ENCODE peak calls at places on chromosomes 6 and 20, in eight cellular contexts. M is Karpas-422, U is ACHN, D is fibroblast of pulmonary artery, W is lung, Q is amniotic stem cell, N is hypothalamus, V is GM04503. J is an unnamed sample.
A peak's percentile ranks its signal among the peaks of the same experiment; 100 is the strongest.

GRCh38 chr6:46042355-46042999 is 26.8 kb upstream of the CLIC5 start:
- DNase-seq in M (peak; percentile 76), U (peak; percentile 50), D (peak; percentile 52), W (no peak), Q (no peak), N (no peak), V (peak; percentile 7), J (no peak)

GRCh38 chr20:32521780-32522524 is 63.2 kb downstream of the NOL4L start:
- DNase-seq in M (peak; percentile 71), U (peak; percentile 52), D (peak; percentile 67), W (peak; percentile 68), Q (no peak), N (peak; percentile 35), V (no peak), J (no peak)

GRCh38 chr6:129663531-129663930 is 46.4 kb downstream of the ARHGAP18 start:
- DNase-seq in M (no peak), U (no peak), D (no peak), W (no peak), Q (no peak), N (no peak), V (no peak), J (no peak)

GRCh38 chr20:2747676-2748235 is 52.7 kb downstream of the CPXM1 start:
- DNase-seq in M (peak; percentile 72), U (no peak), D (no peak), W (no peak), Q (no peak), N (no peak), V (no peak), J (no peak)

GRCh38 chr20:47466704-47467459 is 34.8 kb upstream of the NCOA3 start:
- DNase-seq in M (peak; percentile 38), U (no peak), D (no peak), W (no peak), Q (no peak), N (no peak), V (no peak), J (no peak)

GRCh38 chr20:47905628-47906487 is 120.6 kb upstream of the SULF2 start:
- DNase-seq in M (no peak), U (no peak), D (no peak), W (no peak), Q (no peak), N (no peak), V (no peak), J (no peak)

GRCh38 chr6:142605922-142606321 is 304.1 kb downstream of the ADGRG6 start:
- DNase-seq in M (no peak), U (no peak), D (peak; percentile 47), W (no peak), Q (no peak), N (no peak), V (peak; percentile 19), J (peak; percentile 38)

GRCh38 chr6:42771741-42772100 is 10.1 kb upstream of the BICRAL start:
- DNase-seq in M (peak; percentile 78), U (no peak), D (no peak), W (no peak), Q (no peak), N (no peak), V (no peak), J (no peak)

GRCh38 chr20:40287683-40288082 is 401.4 kb downstream of the MAFB start:
- DNase-seq in M (no peak), U (no peak), D (no peak), W (no peak), Q (no peak), N (no peak), V (no peak), J (no peak)

GRCh38 chr6:85705220-85705619 is 62.5 kb upstream of the SYNCRIP start:
- DNase-seq in M (no peak), U (no peak), D (no peak), W (no peak), Q (no peak), N (no peak), V (no peak), J (no peak)

GRCh38 chr6:151018911-151019795 is 153.7 kb downstream of the MTHFD1L start:
- DNase-seq in M (no peak), U (no peak), D (no peak), W (no peak), Q (no peak), N (no peak), V (no peak), J (no peak)

GRCh38 chr20:20407891-20408805 is 40.2 kb downstream of the INSM1 start:
- DNase-seq in M (peak; percentile 43), U (no peak), D (peak; percentile 9), W (no peak), Q (no peak), N (no peak), V (no peak), J (no peak)

GRCh38 chr6:150087336-150087735 is 18.4 kb upstream of the ULBP3 start:
- DNase-seq in M (no peak), U (no peak), D (no peak), W (no peak), Q (no peak), N (no peak), V (no peak), J (no peak)

GRCh38 chr6:12472601-12473038 is 182.5 kb downstream of the EDN1 start:
- DNase-seq in M (no peak), U (no peak), D (peak; percentile 58), W (peak; percentile 73), Q (no peak), N (no peak), V (no peak), J (no peak)

GRCh38 chr6:125140808-125141207 is 12.8 kb upstream of the TPD52L1 start:
- DNase-seq in M (no peak), U (no peak), D (peak; percentile 28), W (no peak), Q (no peak), N (no peak), V (no peak), J (peak; percentile 51)

GRCh38 chr20:64048402-64049044 is 916 bp downstream of the SOX18 start:
- DNase-seq in M (no peak), U (no peak), D (no peak), W (no peak), Q (no peak), N (no peak), V (no peak), J (no peak)

GRCh38 chr6:93468291-93468690 is 48.9 kb upstream of the EPHA7 start:
- DNase-seq in M (no peak), U (no peak), D (peak; percentile 43), W (no peak), Q (no peak), N (no peak), V (no peak), J (no peak)

GRCh38 chr20:48708630-48709029 is 119.2 kb downstream of the PREX1 start:
- DNase-seq in M (no peak), U (no peak), D (no peak), W (no peak), Q (no peak), N (no peak), V (no peak), J (no peak)

GRCh38 chr6:98828991-98829411 is 5.4 kb upstream of the POU3F2 start:
- DNase-seq in M (no peak), U (no peak), D (no peak), W (no peak), Q (no peak), N (no peak), V (no peak), J (no peak)